ENCODE peak calls at places on chromosome 15, in seven cellular contexts. S, R, M, J, V, A and D are unnamed samples.

GRCh38 chr15:70495988-70496387 is 267.4 kb downstream of the UACA start:
- DNase-seq in M (no peak), J (no peak), V (no peak), S (no peak), A (no peak), R (no peak), D (no peak)

GRCh38 chr15:66483131-66483566 is 14.4 kb downstream of the SNAPC5 start:
- DNase-seq in V (no peak), S (no peak), R (no peak), J (no peak), A (no peak), M (no peak), D (no peak)

GRCh38 chr15:68586274-68586961 is 7.6 kb downstream of the CORO2B start:
- DNase-seq in V (no peak), A (no peak), R (no peak), J (no peak), M (no peak), S (no peak), D (no peak)

GRCh38 chr15:31032959-31033358 is 41.5 kb upstream of the MTMR10 start:
- DNase-seq in R (no peak), M (no peak), A (no peak), S (no peak), V (no peak), J (no peak), D (no peak)

GRCh38 chr15:69862540-69862939 is 235.2 kb downstream of the TLE3 start:
- DNase-seq in J (no peak), A (no peak), V (no peak), M (no peak), S (no peak), R (no peak), D (no peak)

GRCh38 chr15:97688886-97689285 is 271.6 kb upstream of the ARRDC4 start:
- DNase-seq in J (no peak), R (no peak), V (no peak), S (no peak), M (no peak), A (no peak), D (no peak)

GRCh38 chr15:32014953-32015352 is 15.4 kb upstream of the CHRNA7 start:
- DNase-seq in J (no peak), S (no peak), R (no peak), V (no peak), M (no peak), A (no peak), D (no peak)

GRCh38 chr15:72782993-72783562 is 480 bp downstream of the ADPGK start:
- DNase-seq in M (peak), R (peak), J (peak), V (no peak), S (peak), A (peak), D (no peak)

GRCh38 chr15:80174017-80174746 is 21.4 kb downstream of the FAH start:
- DNase-seq in J (no peak), S (no peak), A (no peak), M (no peak), V (no peak), R (no peak), D (no peak)

GRCh38 chr15:41774873-41775417 is 661 bp downstream of the MAPKBP1 start:
- DNase-seq in J (no peak), A (peak), M (no peak), V (no peak), R (peak), S (no peak), D (no peak)

GRCh38 chr15:58175955-58176354 is 37.8 kb downstream of the AQP9 start:
- DNase-seq in J (no peak), S (no peak), M (no peak), R (no peak), V (no peak), A (no peak), D (no peak)

GRCh38 chr15:57213783-57214366 is 162.4 kb upstream of the CGNL1 start:
- DNase-seq in J (no peak), V (no peak), A (peak), S (no peak), M (no peak), R (no peak), D (no peak)

GRCh38 chr15:90200534-90201139 is 493 bp upstream of the SEMA4B start:
- DNase-seq in A (peak), V (no peak), J (no peak), R (no peak), S (no peak), M (peak), D (no peak)

GRCh38 chr15:29952245-29952644 is 130.0 kb upstream of the TJP1 start:
- DNase-seq in R (no peak), J (no peak), A (peak), S (no peak), M (peak), V (no peak), D (no peak)

GRCh38 chr15:40330368-40330836 is 6.9 kb downstream of the INAFM2 start:
- DNase-seq in A (no peak), M (peak), V (no peak), R (no peak), S (no peak), J (no peak), D (peak)

GRCh38 chr15:80633235-80633634 is 61.9 kb upstream of the ABHD17C start:
- DNase-seq in S (no peak), J (no peak), R (no peak), V (no peak), A (no peak), M (no peak), D (no peak)

GRCh38 chr15:73922186-73923151 is 3.8 kb upstream of the LOXL1 start:
- DNase-seq in J (no peak), S (no peak), R (no peak), A (peak), M (no peak), V (no peak), D (no peak)

GRCh38 chr15:33089878-33090757 is 104.4 kb downstream of the FMN1 start:
- DNase-seq in A (no peak), V (no peak), M (no peak), S (no peak), J (no peak), R (no peak), D (peak)

GRCh38 chr15:77499087-77499765 is 78.5 kb downstream of the HMG20A start:
- DNase-seq in R (no peak), S (no peak), J (no peak), V (no peak), A (peak), M (no peak), D (no peak)

GRCh38 chr15:77291107-77291506 is 128.8 kb downstream of the PEAK1 start:
- DNase-seq in R (no peak), A (no peak), S (no peak), M (no peak), V (no peak), J (no peak), D (no peak)